ENCODE peak calls at places on chromosomes 5 and 9, in six cellular contexts. A, L, Q, G, H and Z are unnamed samples.

GRCh38 chr9:88706193-88707112 is 171.5 kb downstream of the NXNL2 start:
- DNase-seq in A (no peak), L (no peak), Q (no peak), G (no peak), H (peak; percentile 51), Z (no peak)

GRCh38 chr9:99253772-99254431 is 31.8 kb downstream of the SEC61B start:
- DNase-seq in A (no peak), L (no peak), Q (no peak), G (peak; percentile 88), H (no peak), Z (no peak)

GRCh38 chr5:152674403-152674802 is 269.3 kb upstream of the NMUR2 start:
- DNase-seq in A (no peak), L (no peak), Q (no peak), G (no peak), H (no peak), Z (no peak)

GRCh38 chr5:34663771-34664496 is 7.8 kb downstream of the RAI14 start:
- DNase-seq in A (no peak), L (no peak), Q (no peak), G (no peak), H (no peak), Z (no peak)

GRCh38 chr9:95175523-95175922 is 142.0 kb downstream of the FANCC start:
- DNase-seq in A (no peak), L (no peak), Q (no peak), G (no peak), H (no peak), Z (no peak)

GRCh38 chr5:14218480-14218879 is 75.3 kb downstream of the TRIO start:
- DNase-seq in A (no peak), L (no peak), Q (no peak), G (no peak), H (no peak), Z (no peak)

GRCh38 chr5:57940236-57940635 is 457.6 kb upstream of the ACTBL2 start:
- DNase-seq in A (no peak), L (no peak), Q (no peak), G (no peak), H (no peak), Z (no peak)

GRCh38 chr5:530001-530400 is 5.8 kb upstream of the SLC9A3 start:
- DNase-seq in A (no peak), L (no peak), Q (no peak), G (peak; percentile 24), H (no peak), Z (no peak)

GRCh38 chr9:89153618-89154017 is 25.0 kb downstream of the SHC3 start:
- DNase-seq in A (no peak), L (no peak), Q (no peak), G (no peak), H (peak; percentile 73), Z (no peak)

GRCh38 chr9:93306081-93306480 is 122.1 kb downstream of the WNK2 start:
- DNase-seq in A (no peak), L (no peak), Q (no peak), G (no peak), H (no peak), Z (no peak)

GRCh38 chr5:143514915-143515314 is 111.4 kb upstream of the NR3C1 start:
- DNase-seq in A (no peak), L (no peak), Q (no peak), G (no peak), H (no peak), Z (no peak)

GRCh38 chr5:141605523-141606277 is 13.1 kb downstream of the DIAPH1 start:
- DNase-seq in A (no peak), L (no peak), Q (no peak), G (peak; percentile 89), H (no peak), Z (no peak)

GRCh38 chr5:59542841-59543825 is 350.4 kb downstream of the PDE4D start:
- DNase-seq in A (peak; percentile 36), L (peak; percentile 86), Q (no peak), G (no peak), H (peak; percentile 82), Z (no peak)

GRCh38 chr5:9698125-9698848 is 68.1 kb upstream of the TAS2R1 start:
- DNase-seq in A (no peak), L (no peak), Q (no peak), G (no peak), H (no peak), Z (peak; percentile 24)

GRCh38 chr9:122446819-122447484 is 30.8 kb downstream of the OR1J1 start:
- DNase-seq in A (no peak), L (no peak), Q (no peak), G (no peak), H (no peak), Z (no peak)

GRCh38 chr5:178996156-178996555 is 1.0 kb upstream of the GRM6 start:
- DNase-seq in A (no peak), L (no peak), Q (no peak), G (no peak), H (no peak), Z (no peak)

GRCh38 chr5:135535820-135536801 is at the start of gene NEUROG1:
- DNase-seq in A (no peak), L (no peak), Q (peak; percentile 52), G (no peak), H (no peak), Z (no peak)

GRCh38 chr9:114275246-114275994 is 47.5 kb upstream of the ORM1 start:
- DNase-seq in A (no peak), L (peak; percentile 46), Q (no peak), G (no peak), H (no peak), Z (no peak)

GRCh38 chr5:141326088-141326854 is 4.0 kb upstream of the PCDHGA1 start:
- DNase-seq in A (peak; percentile 70), L (peak; percentile 83), Q (peak; percentile 82), G (peak; percentile 51), H (no peak), Z (no peak)

GRCh38 chr9:8856686-8857329 is 1057.2 kb upstream of the DMAC1 start:
- DNase-seq in A (no peak), L (no peak), Q (peak; percentile 1), G (no peak), H (no peak), Z (no peak)

GRCh38 chr9:37937403-37937802 is 33.5 kb upstream of the SLC25A51 start:
- DNase-seq in A (no peak), L (no peak), Q (no peak), G (no peak), H (no peak), Z (no peak)

GRCh38 chr9:37939575-37940095 is 35.7 kb upstream of the SLC25A51 start:
- DNase-seq in A (no peak), L (no peak), Q (no peak), G (no peak), H (no peak), Z (no peak)

GRCh38 chr9:37936376-37936775 is 32.4 kb upstream of the SLC25A51 start:
- DNase-seq in A (no peak), L (no peak), Q (no peak), G (no peak), H (no peak), Z (no peak)

GRCh38 chr9:37936965-37937364 is 33.0 kb upstream of the SLC25A51 start:
- DNase-seq in A (peak; percentile 42), L (no peak), Q (no peak), G (no peak), H (no peak), Z (no peak)

DNA sequence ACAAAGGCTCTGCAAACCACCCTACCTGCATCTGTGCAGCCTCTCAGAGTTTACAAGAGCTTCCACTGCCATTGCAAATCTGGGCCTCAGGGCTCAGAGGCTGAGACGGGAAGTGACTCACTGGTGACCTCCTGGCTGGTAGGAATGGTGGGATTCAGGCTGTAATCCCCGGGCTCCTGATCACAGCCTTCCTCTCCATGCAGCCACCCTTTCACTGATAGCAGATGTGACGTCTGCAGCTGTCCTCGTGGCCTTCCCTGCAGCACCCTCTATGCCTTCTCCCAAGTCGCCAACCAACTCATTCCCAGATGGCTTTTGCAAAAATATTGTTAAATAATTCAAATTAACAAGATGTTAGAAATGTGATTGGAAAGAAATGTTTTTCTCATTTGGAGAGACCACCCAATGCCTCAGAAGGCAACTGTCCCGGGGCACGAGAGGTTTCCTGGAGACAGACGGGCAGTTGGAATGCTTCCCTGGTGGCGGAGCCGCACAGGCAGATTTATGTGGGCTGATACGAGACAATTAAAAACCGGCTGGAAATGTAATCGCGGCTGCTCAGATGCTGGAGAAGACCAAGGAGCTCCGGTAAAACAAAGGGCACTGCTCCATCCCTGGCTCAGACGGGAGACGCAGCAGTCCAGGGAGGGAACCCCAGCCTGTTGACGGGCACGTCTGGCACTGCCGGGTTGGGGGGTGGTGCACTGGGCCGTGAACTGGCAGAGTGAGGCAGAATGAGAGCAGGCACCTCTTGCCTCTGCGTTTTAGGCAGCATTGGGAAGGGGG is 34.4 kb upstream of the SLC25A51 start:
- DNase-seq in A (peak; percentile 45), L (no peak), Q (no peak), G (no peak), H (no peak), Z (no peak)
- TF ChIP-seq CTCF in A (no peak), L (no peak), Q (no peak), G (no peak), H (no peak), Z (no peak)

GRCh38 chr9:132407196-132407595 is 556 bp upstream of the TTF1 start:
- DNase-seq in A (no peak), L (no peak), Q (no peak), G (no peak), H (no peak), Z (no peak)
- H3K4me3 ChIP-seq in A (no peak overlapping the region), L (peak overlapping the region; percentile 96), Q (peak overlapping the region; percentile 61), G (no peak overlapping the region), H (no peak overlapping the region), Z (no peak overlapping the region)

GRCh38 chr5:177312649-177313181 is 1.0 kb upstream of the MXD3 start:
- DNase-seq in A (no peak), L (peak; percentile 59), Q (peak; percentile 79), G (no peak), H (no peak), Z (no peak)
- TF ChIP-seq CTCF in A (no peak), L (no peak), Q (no peak), G (no peak), H (peak; percentile 7), Z (no peak)

GRCh38 chr9:132590318-132591182 is 8.1 kb downstream of the BARHL1 start:
- DNase-seq in A (no peak), L (no peak), Q (no peak), G (no peak), H (no peak), Z (no peak)

GRCh38 chr9:132590037-132590317 is 7.6 kb downstream of the BARHL1 start:
- DNase-seq in A (no peak), L (no peak), Q (no peak), G (no peak), H (no peak), Z (no peak)

GRCh38 chr9:132592451-132592850 is 10.0 kb downstream of the BARHL1 start:
- DNase-seq in A (no peak), L (no peak), Q (no peak), G (no peak), H (no peak), Z (no peak)

GRCh38 chr9:132591244-132591643 is 8.8 kb downstream of the BARHL1 start:
- DNase-seq in A (no peak), L (no peak), Q (no peak), G (no peak), H (no peak), Z (no peak)

DNA sequence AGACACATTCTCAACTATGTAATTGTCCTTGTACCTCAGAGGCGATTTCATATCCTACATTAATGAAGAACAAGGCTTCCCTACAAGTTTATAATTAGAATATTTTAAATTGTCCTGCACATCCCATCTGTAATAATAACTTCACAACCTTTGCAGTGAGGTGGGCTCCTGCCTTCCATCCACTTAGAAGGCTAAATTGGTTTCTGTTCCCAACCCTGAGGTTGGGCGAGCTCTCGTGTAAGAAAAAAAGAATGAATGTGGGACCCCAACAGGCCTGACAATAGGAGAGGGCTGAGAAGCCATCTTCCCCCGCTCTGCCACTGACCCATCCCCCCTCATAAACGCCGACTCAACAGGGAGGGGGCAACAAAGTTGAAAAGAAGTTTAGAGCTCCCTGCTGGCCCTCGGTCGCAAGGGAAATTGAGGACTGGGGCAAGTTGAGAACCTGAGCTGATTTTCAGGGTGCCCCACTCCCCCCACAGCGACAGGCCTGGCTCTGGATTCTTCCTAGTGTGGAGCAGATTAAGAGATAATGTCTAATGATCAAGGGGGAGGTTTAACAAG is 9.4 kb downstream of the BARHL1 start:
- DNase-seq in A (no peak), L (no peak), Q (no peak), G (no peak), H (no peak), Z (no peak)
- H3K4me3 ChIP-seq in A (no peak overlapping the region), L (no peak overlapping the region), Q (no peak overlapping the region), G (no peak overlapping the region), H (no peak overlapping the region), Z (no peak overlapping the region)